ENCODE peak calls at places on chromosomes 7 and 10, in six cellular contexts. E is astrocyte of the spinal cord; K is Jurkat, Clone E6-1; T is AG10803; U is neural crest cell; J is aorta. S is an unnamed sample.

GRCh38 chr7:25117226-25118047 is 7.6 kb downstream of the CYCS start:
- DNase-seq in E (no peak), K (no peak), T (no peak), U (no peak), J (no peak), S (no peak)

GRCh38 chr7:4416436-4417092 is 265.5 kb upstream of the FOXK1 start:
- DNase-seq in E (no peak), K (no peak), T (no peak), U (no peak), J (no peak), S (peak)

GRCh38 chr7:43756368-43757072 is 2.0 kb upstream of the BLVRA start:
- DNase-seq in E (peak), K (no peak), T (peak), U (no peak), J (no peak), S (no peak)

GRCh38 chr10:130715686-130716670 is 579.8 kb downstream of the GLRX3 start:
- DNase-seq in E (no peak), K (no peak), T (no peak), U (no peak), J (no peak), S (no peak)

GRCh38 chr7:55086413-55087201 is 67.8 kb downstream of the EGFR start:
- DNase-seq in E (peak), K (peak), T (peak), U (no peak), J (peak), S (no peak)

GRCh38 chr10:72875250-72876055 is 18.1 kb upstream of the OIT3 start:
- DNase-seq in E (peak), K (peak), T (peak), U (no peak), J (no peak), S (peak)

GRCh38 chr7:44348300-44348699 is 22.9 kb upstream of the CAMK2B start:
- DNase-seq in E (peak), K (peak), T (peak), U (no peak), J (no peak), S (no peak)

GRCh38 chr7:82360591-82361386 is 82.8 kb downstream of the CACNA2D1 start:
- DNase-seq in E (no peak), K (no peak), T (no peak), U (no peak), J (no peak), S (no peak)

GRCh38 chr7:143909863-143910262 is 7.9 kb upstream of the TCAF1 start:
- DNase-seq in E (no peak), K (no peak), T (peak), U (no peak), J (no peak), S (no peak)